ENCODE peak calls at places on chromosomes 2 and 18, in seven cellular contexts. N is IMR-90, E is neuronal stem cell, O is H1, Y is H9, C is mesendoderm, I is trophoblast cell. P is an unnamed sample.

GRCh38 chr2:239318790-239319189 is 82.0 kb downstream of the HDAC4 start:
- DNase-seq in N (peak), E (no peak), O (no peak), Y (peak), C (no peak), I (no peak), P (no peak)

GRCh38 chr2:68452168-68452890 is 14.8 kb downstream of the FBXO48 start:
- DNase-seq in N (no peak), E (no peak), O (no peak), Y (no peak), C (no peak), I (no peak), P (no peak)

GRCh38 chr2:216114476-216115223 is 5.5 kb downstream of the XRCC5 start:
- DNase-seq in N (peak), E (peak), O (peak), Y (peak), C (peak), I (peak), P (peak)

GRCh38 chr2:101699939-101700442 is 2.5 kb downstream of the MAP4K4 start:
- DNase-seq in N (peak), E (no peak), O (no peak), Y (no peak), C (no peak), I (no peak), P (peak)

GRCh38 chr2:102005989-102006885 is 14.5 kb downstream of the IL1R2 start:
- DNase-seq in N (peak), E (peak), O (peak), Y (peak), C (peak), I (peak), P (peak)

GRCh38 chr2:191677091-191677645 is 768 bp upstream of the NABP1 start:
- DNase-seq in N (peak), E (no peak), O (no peak), Y (no peak), C (peak), I (peak), P (peak)

GRCh38 chr18:25830787-25831186 is 259.6 kb downstream of the SS18 start:
- DNase-seq in N (peak), E (no peak), O (no peak), Y (no peak), C (peak), I (peak), P (peak)

GRCh38 chr2:119474371-119475224 is 42.9 kb downstream of the TMEM37 start:
- DNase-seq in N (no peak), E (no peak), O (no peak), Y (peak), C (no peak), I (no peak), P (no peak)

GRCh38 chr2:108195133-108195439 is 44.7 kb upstream of the SULT1C3 start:
- DNase-seq in N (no peak), E (no peak), O (no peak), Y (no peak), C (no peak), I (no peak), P (no peak)

GRCh38 chr2:168896783-168897182 is 4.3 kb upstream of the G6PC2 start:
- DNase-seq in N (no peak), E (no peak), O (no peak), Y (no peak), C (no peak), I (no peak), P (no peak)

GRCh38 chr2:8453904-8454302 is 228.0 kb upstream of the ID2 start:
- DNase-seq in N (peak), E (no peak), O (no peak), Y (no peak), C (peak), I (no peak), P (no peak)

GRCh38 chr2:3535794-3536681 is 16.7 kb upstream of the ADI1 start:
- DNase-seq in N (peak), E (no peak), O (no peak), Y (no peak), C (peak), I (peak), P (peak)

GRCh38 chr18:39764848-39765247 is 2190.2 kb upstream of the PIK3C3 start:
- DNase-seq in N (no peak), E (no peak), O (no peak), Y (no peak), C (peak), I (no peak), P (no peak)

GRCh38 chr2:186526281-186526680 is 40.2 kb downstream of the ZC3H15 start:
- DNase-seq in N (no peak), E (no peak), O (no peak), Y (no peak), C (no peak), I (peak), P (no peak)

GRCh38 chr2:237955640-237956401 is 11.0 kb upstream of the UBE2F start:
- DNase-seq in N (no peak), E (no peak), O (no peak), Y (peak), C (no peak), I (no peak), P (no peak)

GRCh38 chr18:3480827-3481226 is 30.9 kb downstream of the TGIF1 start:
- DNase-seq in N (no peak), E (no peak), O (no peak), Y (no peak), C (no peak), I (no peak), P (no peak)

GRCh38 chr2:29109246-29109645 is 6.0 kb upstream of the CLIP4 start:
- DNase-seq in N (no peak), E (no peak), O (no peak), Y (no peak), C (no peak), I (no peak), P (no peak)

GRCh38 chr18:75221902-75222301 is 11.3 kb downstream of the TSHZ1 start:
- DNase-seq in N (peak), E (no peak), O (no peak), Y (no peak), C (no peak), I (no peak), P (no peak)

GRCh38 chr2:53033416-53033815 is 734.2 kb upstream of the CHAC2 start:
- DNase-seq in N (peak), E (no peak), O (no peak), Y (no peak), C (peak), I (no peak), P (peak)

GRCh38 chr2:85549826-85550225 is 10.9 kb downstream of the MAT2A start:
- DNase-seq in N (peak), E (no peak), O (no peak), Y (no peak), C (peak), I (peak), P (peak)

DNA sequence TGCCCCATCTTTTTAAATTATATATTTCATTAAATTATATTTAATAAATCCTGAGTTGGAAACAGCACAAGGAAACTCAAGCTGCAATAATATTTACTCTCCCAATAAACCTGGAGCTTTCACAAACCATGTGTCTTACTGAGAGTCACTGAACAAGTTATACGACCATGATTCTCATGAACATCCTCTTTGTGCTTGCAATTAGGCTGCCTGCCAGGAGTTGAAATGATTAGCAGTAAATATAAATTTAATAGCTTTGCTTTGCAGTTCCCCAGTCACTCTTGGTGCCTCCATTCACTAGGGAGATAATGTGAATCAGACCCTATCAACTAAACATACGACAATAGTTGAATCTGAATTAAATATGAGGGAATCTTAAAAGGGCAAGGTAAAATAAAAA is 905.1 kb downstream of the NRXN1 start:
- DNase-seq in N (no peak), E (no peak), O (no peak), Y (no peak), C (no peak), I (no peak), P (no peak)
- H2AK5ac ChIP-seq in N (no peak), E (no peak), O (no peak), Y (no peak), C (no peak), I (no peak), P (no peak)

GRCh38 chr18:58896268-58896667 is 31.6 kb downstream of the ZNF532 start:
- DNase-seq in N (no peak), E (no peak), O (no peak), Y (no peak), C (peak), I (peak), P (no peak)
- H2AK5ac ChIP-seq in N (no peak), E (no peak), O (no peak), Y (no peak), C (no peak), I (no peak), P (no peak)

DNA sequence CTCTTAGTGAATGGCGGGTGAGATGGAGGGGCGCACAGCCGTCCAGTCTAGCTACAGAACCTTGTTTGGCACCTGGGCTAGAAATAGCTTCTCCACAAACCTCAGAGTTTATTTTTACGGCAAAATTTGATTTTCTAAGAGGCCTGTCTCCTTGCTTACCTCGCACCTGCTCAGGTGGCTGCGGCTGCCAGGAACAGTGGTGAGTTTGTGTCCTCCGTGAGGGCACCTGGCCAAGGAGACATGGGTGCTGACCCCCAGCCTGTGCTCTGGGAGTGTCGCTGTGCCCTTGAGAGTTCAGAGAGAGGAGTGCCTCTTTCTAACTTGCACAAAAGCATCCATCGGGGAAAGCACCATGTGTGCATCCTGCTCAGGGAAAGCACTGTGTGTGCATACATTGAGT is 97.2 kb downstream of the KLHL29 start:
- DNase-seq in N (no peak), E (no peak), O (no peak), Y (no peak), C (no peak), I (no peak), P (no peak)
- H2AK5ac ChIP-seq in N (peak), E (no peak), O (peak), Y (no peak), C (no peak), I (no peak), P (peak)

GRCh38 chr18:79637181-79637920 is 42.3 kb upstream of the CTDP1 start:
- DNase-seq in N (no peak), E (no peak), O (no peak), Y (peak), C (no peak), I (no peak), P (no peak)
- H2AK5ac ChIP-seq in N (no peak), E (no peak), O (no peak), Y (no peak), C (no peak), I (no peak), P (no peak)

DNA sequence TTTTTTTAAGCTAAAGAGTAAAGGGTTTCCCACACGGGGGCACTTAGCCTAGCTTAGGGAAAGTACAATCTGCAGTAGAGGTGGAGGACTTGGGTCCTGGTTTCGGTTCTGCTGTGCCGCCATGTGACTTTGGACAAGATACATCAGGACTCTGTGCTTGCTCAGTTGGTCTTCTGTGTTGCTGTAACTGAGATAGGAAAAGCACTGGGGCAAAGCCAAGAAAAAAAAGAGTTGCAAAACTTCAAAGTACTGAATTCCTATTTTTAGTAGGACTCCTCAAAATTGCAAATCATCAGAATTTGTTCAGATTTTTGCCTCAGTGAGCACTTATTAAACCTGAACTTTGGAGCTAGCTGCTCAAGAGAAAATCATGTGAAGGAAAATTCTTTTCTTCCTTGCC is 96.3 kb upstream of the STON1 start:
- DNase-seq in N (no peak), E (no peak), O (no peak), Y (no peak), C (no peak), I (no peak), P (no peak)
- H2AK5ac ChIP-seq in N (no peak), E (no peak), O (no peak), Y (no peak), C (no peak), I (no peak), P (no peak)

GRCh38 chr18:72232611-72233010 is 311.5 kb downstream of the CBLN2 start:
- DNase-seq in N (no peak), E (no peak), O (no peak), Y (no peak), C (no peak), I (no peak), P (no peak)
- H2AK5ac ChIP-seq in N (no peak), E (no peak), O (no peak), Y (no peak), C (no peak), I (no peak), P (no peak)